ENCODE peak calls at places on chromosomes 3 and 15, in four cellular contexts. C, J, O and H are unnamed samples. For H3K4me1, the result is how much of the 10 kb centered on the place peaks cover.

GRCh38 chr3:62134061-62134496 is 239.3 kb downstream of the FEZF2 start:
- DNase-seq in C (no peak), J (peak), O (peak), H (no peak)

GRCh38 chr15:59124261-59124660 is 19.3 kb downstream of the CCNB2 start:
- DNase-seq in C (no peak), J (peak), O (no peak), H (no peak)

GRCh38 chr3:36172699-36173098 is 207.6 kb upstream of the STAC start:
- DNase-seq in C (no peak), J (no peak), O (no peak), H (no peak)

GRCh38 chr3:20878676-20879075 is 692.7 kb upstream of the SGO1 start:
- DNase-seq in C (no peak), J (no peak), O (no peak), H (no peak)

GRCh38 chr3:59606638-59607262 is 556.9 kb upstream of the CFAP20DC start:
- DNase-seq in C (no peak), J (no peak), O (no peak), H (no peak)

GRCh38 chr15:29668120-29668602 is 154.1 kb downstream of the TJP1 start:
- DNase-seq in C (peak), J (peak), O (no peak), H (no peak)

GRCh38 chr15:90221251-90221900 is 12.4 kb downstream of the CIB1 start:
- DNase-seq in C (peak), J (peak), O (peak), H (no peak)

GRCh38 chr3:114104414-114104813 is 47.9 kb downstream of the QTRT2 start:
- DNase-seq in C (no peak), J (no peak), O (no peak), H (no peak)

GRCh38 chr15:80452166-80452565 is 48.0 kb downstream of the ARNT2 start:
- DNase-seq in C (no peak), J (no peak), O (no peak), H (no peak)

GRCh38 chr3:13276438-13277129 is 143.5 kb downstream of the NUP210 start:
- DNase-seq in C (no peak), J (no peak), O (peak), H (no peak)

GRCh38 chr3:120438971-120439370 is 11.8 kb downstream of the FSTL1 start:
- DNase-seq in C (no peak), J (peak), O (peak), H (no peak)

GRCh38 chr15:42608110-42608531 is 32.7 kb downstream of the STARD9 start:
- DNase-seq in C (no peak), J (peak), O (no peak), H (peak)

GRCh38 chr3:171464462-171464861 is 4.3 kb upstream of the TNIK start:
- DNase-seq in C (peak), J (no peak), O (no peak), H (no peak)

GRCh38 chr3:186949281-186949982 is 19.1 kb downstream of the ST6GAL1 start:
- DNase-seq in C (no peak), J (no peak), O (no peak), H (no peak)
- H3K4me1 ChIP-seq in C (under half), J (under half), O (under half), H (half or more)

GRCh38 chr3:27310693-27311092 is 58.5 kb downstream of the NEK10 start:
- DNase-seq in C (no peak), J (no peak), O (no peak), H (no peak)
- H3K27ac ChIP-seq in C (no peak), J (no peak), O (no peak), H (no peak)

GRCh38 chr3:149634573-149634972 is 23.3 kb downstream of the WWTR1 start:
- DNase-seq in C (no peak), J (no peak), O (no peak), H (no peak)
- H3K4me1 ChIP-seq in C (under half), J (under half), O (under half), H (under half)

GRCh38 chr3:129365296-129365695 is 63.1 kb downstream of the EFCAB12 start:
- DNase-seq in C (no peak), J (no peak), O (peak), H (no peak)
- H3K27ac ChIP-seq in C (no peak), J (no peak), O (no peak), H (no peak)

GRCh38 chr3:155271343-155271613 is 22.2 kb downstream of the STRIT1 start:
- DNase-seq in C (no peak), J (no peak), O (no peak), H (no peak)
- H3K4me1 ChIP-seq in C (under half), J (under half), O (under half), H (under half)

GRCh38 chr15:62927196-62927595 is 115.4 kb upstream of the TPM1 start:
- DNase-seq in C (no peak), J (no peak), O (no peak), H (no peak)

GRCh38 chr15:62925875-62926274 is 116.7 kb upstream of the TPM1 start:
- DNase-seq in C (no peak), J (no peak), O (no peak), H (no peak)

GRCh38 chr15:62928996-62929350 is 113.6 kb upstream of the TPM1 start:
- DNase-seq in C (no peak), J (no peak), O (no peak), H (no peak)

GRCh38 chr15:62931650-62932049 is 110.9 kb upstream of the TPM1 start:
- DNase-seq in C (no peak), J (no peak), O (no peak), H (no peak)

GRCh38 chr15:62928242-62928995 is 114.1 kb upstream of the TPM1 start:
- DNase-seq in C (no peak), J (no peak), O (no peak), H (no peak)
- H3K27ac ChIP-seq in C (no peak), J (no peak), O (peak), H (no peak)

GRCh38 chr15:31396881-31397560 is 70.4 kb downstream of the KLF13 start:
- DNase-seq in C (peak), J (peak), O (peak), H (no peak)

GRCh38 chr15:31399544-31400171 is 73.0 kb downstream of the KLF13 start:
- DNase-seq in C (no peak), J (no peak), O (no peak), H (no peak)

GRCh38 chr15:31398677-31399260 is 72.1 kb downstream of the KLF13 start:
- DNase-seq in C (no peak), J (peak), O (no peak), H (no peak)

GRCh38 chr15:31400222-31400927 is 73.7 kb downstream of the KLF13 start:
- DNase-seq in C (no peak), J (no peak), O (no peak), H (no peak)

GRCh38 chr15:31397851-31398661 is 71.4 kb downstream of the KLF13 start:
- DNase-seq in C (peak), J (no peak), O (no peak), H (no peak)
- H3K4me1 ChIP-seq in C (under half), J (under half), O (under half), H (under half)